ENCODE peak calls at places on chromosomes 11 and 22, in five cellular contexts. One of them, this sample, is unnamed.

GRCh38 chr11:19284881-19285280 is 44.1 kb upstream of the E2F8 start:
- DNase-seq in SHP77: no peak
- DNase-seq in iris pigment epithelial cell: no peak
- DNase-seq in lung microvascular endothelial cell: no peak
- DNase-seq in NCI-H2081: no peak
- DNase-seq in this sample: no peak

GRCh38 chr11:45091563-45092392 is 54.7 kb upstream of the PRDM11 start:
- DNase-seq in SHP77: no peak
- DNase-seq in NCI-H2081: peak; percentile 32
- DNase-seq in iris pigment epithelial cell: no peak
- DNase-seq in lung microvascular endothelial cell: no peak
- DNase-seq in this sample: no peak

GRCh38 chr11:118194835-118195627 is 18.6 kb upstream of the SCN2B start:
- DNase-seq in NCI-H2081: peak; percentile 73
- DNase-seq in SHP77: no peak
- DNase-seq in iris pigment epithelial cell: peak; percentile 76
- DNase-seq in lung microvascular endothelial cell: peak; percentile 60
- DNase-seq in this sample: peak; percentile 93

GRCh38 chr11:131663403-131664200 is 293.2 kb downstream of the NTM start:
- DNase-seq in lung microvascular endothelial cell: no peak
- DNase-seq in NCI-H2081: no peak
- DNase-seq in SHP77: no peak
- DNase-seq in iris pigment epithelial cell: no peak
- DNase-seq in this sample: no peak

GRCh38 chr11:130677486-130678153 is 229.2 kb downstream of the ADAMTS15 start:
- DNase-seq in lung microvascular endothelial cell: no peak
- DNase-seq in NCI-H2081: no peak
- DNase-seq in iris pigment epithelial cell: peak; percentile 77
- DNase-seq in SHP77: no peak
- DNase-seq in this sample: peak; percentile 32

GRCh38 chr11:132792341-132793140 is 739.8 kb downstream of the OPCML start:
- DNase-seq in SHP77: no peak
- DNase-seq in lung microvascular endothelial cell: no peak
- DNase-seq in NCI-H2081: no peak
- DNase-seq in iris pigment epithelial cell: no peak
- DNase-seq in this sample: no peak

GRCh38 chr22:19203839-19204238 is 25.3 kb upstream of the SLC25A1 start:
- DNase-seq in SHP77: no peak
- DNase-seq in lung microvascular endothelial cell: no peak
- DNase-seq in NCI-H2081: no peak
- DNase-seq in iris pigment epithelial cell: no peak
- DNase-seq in this sample: no peak

GRCh38 chr22:20429254-20430100 is 8.1 kb downstream of the SCARF2 start:
- DNase-seq in SHP77: no peak
- DNase-seq in NCI-H2081: no peak
- DNase-seq in lung microvascular endothelial cell: no peak
- DNase-seq in iris pigment epithelial cell: no peak
- DNase-seq in this sample: no peak

GRCh38 chr11:75814686-75815344 is at the start of gene UVRAG:
- DNase-seq in SHP77: peak; percentile 99
- DNase-seq in NCI-H2081: peak; percentile 100
- DNase-seq in lung microvascular endothelial cell: peak; percentile 100
- DNase-seq in iris pigment epithelial cell: peak; percentile 100
- DNase-seq in this sample: peak; percentile 100

GRCh38 chr11:132054822-132055221 is 684.4 kb downstream of the NTM start:
- DNase-seq in NCI-H2081: no peak
- DNase-seq in iris pigment epithelial cell: peak; percentile 86
- DNase-seq in SHP77: no peak
- DNase-seq in lung microvascular endothelial cell: peak; percentile 79
- DNase-seq in this sample: no peak

GRCh38 chr11:8248786-8249185 is 14.9 kb downstream of the LMO1 start:
- DNase-seq in iris pigment epithelial cell: no peak
- DNase-seq in NCI-H2081: no peak
- DNase-seq in SHP77: no peak
- DNase-seq in lung microvascular endothelial cell: no peak
- DNase-seq in this sample: no peak

GRCh38 chr22:42752912-42753311 is 32.2 kb upstream of the A4GALT start:
- DNase-seq in SHP77: no peak
- DNase-seq in lung microvascular endothelial cell: no peak
- DNase-seq in NCI-H2081: no peak
- DNase-seq in iris pigment epithelial cell: no peak
- DNase-seq in this sample: no peak

GRCh38 chr11:47485112-47485511 is 36.2 kb upstream of the RAPSN start:
- DNase-seq in lung microvascular endothelial cell: no peak
- DNase-seq in NCI-H2081: no peak
- DNase-seq in SHP77: no peak
- DNase-seq in iris pigment epithelial cell: no peak
- DNase-seq in this sample: no peak

GRCh38 chr11:113447621-113448310 is 27.4 kb downstream of the DRD2 start:
- DNase-seq in NCI-H2081: peak; percentile 7
- DNase-seq in lung microvascular endothelial cell: no peak
- DNase-seq in iris pigment epithelial cell: peak; percentile 65
- DNase-seq in SHP77: no peak
- DNase-seq in this sample: no peak

GRCh38 chr22:40004836-40005235 is 10.1 kb downstream of the FAM83F start:
- DNase-seq in lung microvascular endothelial cell: no peak
- DNase-seq in iris pigment epithelial cell: no peak
- DNase-seq in NCI-H2081: no peak
- DNase-seq in SHP77: no peak
- DNase-seq in this sample: no peak

GRCh38 chr11:105862736-105863367 is 159.2 kb downstream of the MSANTD4 start:
- DNase-seq in SHP77: peak; percentile 62
- DNase-seq in lung microvascular endothelial cell: peak; percentile 65
- DNase-seq in NCI-H2081: peak; percentile 75
- DNase-seq in iris pigment epithelial cell: peak; percentile 67
- DNase-seq in this sample: peak; percentile 52

GRCh38 chr11:134126197-134126822 is 57.4 kb downstream of the JAM3 start:
- DNase-seq in SHP77: no peak
- DNase-seq in iris pigment epithelial cell: peak; percentile 88
- DNase-seq in lung microvascular endothelial cell: peak; percentile 89
- DNase-seq in NCI-H2081: no peak
- DNase-seq in this sample: peak; percentile 73

GRCh38 chr11:34065505-34066203 is 14.1 kb downstream of the CAPRIN1 start:
- DNase-seq in lung microvascular endothelial cell: no peak
- DNase-seq in SHP77: no peak
- DNase-seq in iris pigment epithelial cell: peak; percentile 73
- DNase-seq in NCI-H2081: no peak
- DNase-seq in this sample: no peak

GRCh38 chr11:8707541-8708270 is 25.1 kb downstream of the RPL27A start:
- DNase-seq in SHP77: no peak
- DNase-seq in iris pigment epithelial cell: no peak
- DNase-seq in NCI-H2081: no peak
- DNase-seq in lung microvascular endothelial cell: no peak
- DNase-seq in this sample: no peak

GRCh38 chr22:35991168-35991567 is 37.5 kb downstream of the RBFOX2 start:
- DNase-seq in lung microvascular endothelial cell: no peak
- DNase-seq in NCI-H2081: no peak
- DNase-seq in SHP77: no peak
- DNase-seq in iris pigment epithelial cell: peak; percentile 57
- DNase-seq in this sample: no peak

GRCh38 chr11:10633261-10633660 is 60.3 kb downstream of the IRAG1 start:
- DNase-seq in NCI-H2081: no peak
- DNase-seq in iris pigment epithelial cell: no peak
- DNase-seq in SHP77: no peak
- DNase-seq in lung microvascular endothelial cell: no peak
- DNase-seq in this sample: no peak

GRCh38 chr11:111299111-111300026 is 1.0 kb downstream of the POU2AF3 start:
- DNase-seq in iris pigment epithelial cell: peak; percentile 38
- DNase-seq in NCI-H2081: no peak
- DNase-seq in SHP77: no peak
- DNase-seq in lung microvascular endothelial cell: peak; percentile 29
- DNase-seq in this sample: peak; percentile 4

GRCh38 chr11:23359297-23359696 is 499.0 kb upstream of the CCDC179 start:
- DNase-seq in lung microvascular endothelial cell: peak; percentile 82
- DNase-seq in iris pigment epithelial cell: peak; percentile 97
- DNase-seq in SHP77: no peak
- DNase-seq in NCI-H2081: no peak
- DNase-seq in this sample: peak; percentile 76

GRCh38 chr11:77054018-77054417 is 12.8 kb upstream of the CAPN5 start:
- DNase-seq in SHP77: no peak
- DNase-seq in iris pigment epithelial cell: no peak
- DNase-seq in NCI-H2081: no peak
- DNase-seq in lung microvascular endothelial cell: no peak
- DNase-seq in this sample: no peak

GRCh38 chr11:8262552-8263108 is 1.0 kb downstream of the LMO1 start:
- DNase-seq in NCI-H2081: peak; percentile 44
- DNase-seq in SHP77: peak; percentile 15
- DNase-seq in lung microvascular endothelial cell: peak; percentile 19
- DNase-seq in iris pigment epithelial cell: peak; percentile 76
- DNase-seq in this sample: peak; percentile 14

GRCh38 chr22:38177926-38178604 is 3.6 kb downstream of the PLA2G6 start:
- DNase-seq in lung microvascular endothelial cell: peak; percentile 94
- DNase-seq in SHP77: peak; percentile 69
- DNase-seq in iris pigment epithelial cell: peak; percentile 82
- DNase-seq in NCI-H2081: peak; percentile 21
- DNase-seq in this sample: peak; percentile 95